ENCODE peak calls at places on chromosomes 3 and 15, in nine cellular contexts. O is HEK293T, M is C1 segment of cervical spinal cord, A is mesothelial cell of epicardium, P is hypothalamus, Y is thoracic aorta, I is fibroblast of villous mesenchyme, Q is NCI-H1417, C is astrocyte of the spinal cord. H is an unnamed sample.

GRCh38 chr3:56347219-56347871 is 120.9 kb downstream of the ERC2 start:
- DNase-seq in A (no peak), Y (no peak), O (peak; percentile 60), M (peak; percentile 83), C (no peak), Q (no peak), P (peak; percentile 20), I (peak; percentile 1), H (no peak)

GRCh38 chr3:11662392-11662990 is 18.8 kb upstream of the VGLL4 start:
- DNase-seq in Q (no peak), P (no peak), M (no peak), O (peak; percentile 32), Y (no peak), C (peak; percentile 7), I (no peak), A (no peak), H (no peak)

GRCh38 chr15:48076454-48076853 is 44.3 kb upstream of the SLC24A5 start:
- DNase-seq in O (no peak), Q (no peak), A (no peak), P (no peak), I (peak; percentile 87), Y (no peak), C (no peak), M (no peak), H (no peak)

GRCh38 chr3:156317457-156317856 is 197.1 kb downstream of the KCNAB1 start:
- DNase-seq in C (peak; percentile 48), I (peak; percentile 28), M (no peak), A (no peak), Q (peak; percentile 56), P (no peak), O (no peak), Y (no peak), H (no peak)

GRCh38 chr3:143476965-143477640 is 357.5 kb downstream of the CHST2 start:
- DNase-seq in I (no peak), A (no peak), M (no peak), Y (no peak), C (no peak), O (no peak), P (no peak), Q (no peak), H (no peak)

GRCh38 chr3:53347261-53348064 is at the start of gene DCP1A:
- DNase-seq in O (peak; percentile 93), M (peak; percentile 94), P (peak; percentile 90), C (peak; percentile 98), Q (peak; percentile 94), Y (peak; percentile 83), I (peak; percentile 98), A (peak; percentile 92), H (peak; percentile 97)

GRCh38 chr3:46865034-46865507 is 1.8 kb upstream of the MYL3 start:
- DNase-seq in M (no peak), Q (no peak), Y (no peak), O (no peak), P (no peak), I (peak; percentile 85), C (no peak), A (no peak), H (no peak)

GRCh38 chr3:53630547-53630946 is 136.1 kb downstream of the CACNA1D start:
- DNase-seq in Y (no peak), I (no peak), Q (no peak), P (no peak), C (no peak), O (no peak), A (no peak), M (no peak), H (no peak)

GRCh38 chr15:70299931-70300858 is 202.5 kb upstream of the TLE3 start:
- DNase-seq in P (no peak), C (no peak), I (no peak), O (no peak), A (no peak), Y (no peak), Q (peak; percentile 33), M (no peak), H (no peak)

GRCh38 chr3:16252243-16252978 is 12.3 kb downstream of the DPH3 start:
- DNase-seq in A (no peak), Q (peak; percentile 3), O (no peak), C (no peak), P (no peak), M (no peak), I (peak; percentile 17), Y (no peak), H (no peak)

GRCh38 chr3:8301977-8302589 is 199.5 kb upstream of the LMCD1 start:
- DNase-seq in C (peak; percentile 70), P (no peak), A (no peak), Q (peak; percentile 48), I (peak; percentile 62), O (peak; percentile 27), M (no peak), Y (no peak), H (no peak)

GRCh38 chr15:74615313-74616019 is at the start of gene CLK3:
- DNase-seq in A (peak; percentile 95), P (peak; percentile 85), M (peak; percentile 84), Y (peak; percentile 75), O (peak; percentile 98), I (peak; percentile 94), Q (peak; percentile 97), C (peak; percentile 91), H (peak; percentile 97)

GRCh38 chr15:93413745-93414144 is 324.7 kb upstream of the RGMA start:
- DNase-seq in M (no peak), I (no peak), C (no peak), Y (no peak), O (no peak), P (no peak), A (no peak), Q (no peak), H (no peak)

GRCh38 chr3:135337176-135337575 is 542.1 kb downstream of the EPHB1 start:
- DNase-seq in A (no peak), Q (no peak), M (no peak), P (no peak), I (no peak), C (no peak), O (no peak), Y (no peak), H (no peak)

GRCh38 chr15:85494035-85494793 is 113.8 kb downstream of the AKAP13 start:
- DNase-seq in A (no peak), Y (no peak), M (no peak), Q (peak; percentile 52), P (no peak), O (no peak), I (peak; percentile 91), C (peak; percentile 94), H (peak; percentile 26)

GRCh38 chr3:45647148-45647619 is 42.0 kb upstream of the SACM1L start:
- DNase-seq in A (no peak), Q (no peak), O (no peak), Y (no peak), C (peak; percentile 90), I (peak; percentile 95), P (no peak), M (no peak), H (no peak)

GRCh38 chr15:64527263-64527984 is 67.0 kb downstream of the ZNF609 start:
- DNase-seq in O (no peak), C (peak; percentile 64), I (peak; percentile 70), Q (no peak), M (no peak), A (no peak), Y (no peak), P (no peak), H (no peak)

GRCh38 chr15:39413558-39413957 is 167.3 kb upstream of the THBS1 start:
- DNase-seq in M (no peak), I (peak; percentile 58), Q (no peak), A (no peak), O (no peak), Y (no peak), P (no peak), C (no peak), H (no peak)

GRCh38 chr3:13657660-13658435 is 108.9 kb downstream of the FBLN2 start:
- DNase-seq in O (peak; percentile 83), Y (no peak), M (peak; percentile 9), C (peak; percentile 15), P (peak; percentile 9), I (peak; percentile 31), Q (peak; percentile 48), A (peak; percentile 55), H (peak; percentile 52)

GRCh38 chr3:98613616-98614015 is 20.2 kb upstream of the CPOX start:
- DNase-seq in Q (no peak), C (peak; percentile 31), I (peak; percentile 18), M (no peak), Y (no peak), P (no peak), A (no peak), O (no peak), H (no peak)

GRCh38 chr3:102180291-102180931 is 254.4 kb upstream of the ZPLD1 start:
- DNase-seq in A (no peak), P (no peak), I (peak; percentile 95), C (peak; percentile 92), Q (peak; percentile 17), Y (no peak), O (no peak), M (no peak), H (no peak)

GRCh38 chr3:38574411-38575278 is 74.8 kb downstream of the SCN5A start:
- DNase-seq in I (no peak), A (no peak), Q (no peak), O (no peak), C (no peak), M (no peak), P (no peak), Y (no peak), H (no peak)

GRCh38 chr3:12454076-12454807 is 30.0 kb upstream of the TSEN2 start:
- DNase-seq in Q (no peak), I (no peak), O (no peak), A (no peak), P (no peak), M (no peak), Y (no peak), C (no peak), H (no peak)

GRCh38 chr3:156682491-156682890 is 8.1 kb downstream of the TIPARP start:
- DNase-seq in O (no peak), P (no peak), Y (no peak), Q (peak; percentile 62), C (no peak), M (no peak), A (no peak), I (no peak), H (no peak)

GRCh38 chr3:111737712-111738097 is 121.4 kb upstream of the PHLDB2 start:
- DNase-seq in P (no peak), M (no peak), Q (no peak), A (no peak), I (peak; percentile 99), Y (peak; percentile 40), O (no peak), C (peak; percentile 98), H (peak; percentile 32)

GRCh38 chr3:31232049-31233040 is 300.4 kb upstream of the STT3B start:
- DNase-seq in A (no peak), Q (no peak), C (no peak), P (no peak), Y (no peak), M (no peak), I (no peak), O (no peak), H (no peak)

GRCh38 chr15:48579945-48580671 is 65.4 kb downstream of the FBN1 start:
- DNase-seq in O (no peak), P (no peak), A (no peak), M (no peak), I (peak; percentile 61), Q (no peak), C (no peak), Y (no peak), H (peak; percentile 20)

H was measured in thyroid gland.